ENCODE peak calls at places on chromosomes 13 and 19, in six cellular contexts. One of them, this sample, is unnamed.

GRCh38 chr13:74040200-74040599 is 94.0 kb downstream of the KLF12 start:
- DNase-seq in IMR-90: peak
- DNase-seq in H1: peak
- DNase-seq in H9: peak
- DNase-seq in mesendoderm: peak
- DNase-seq in mesenchymal stem cell: peak
- DNase-seq in this sample: peak

GRCh38 chr19:57708641-57709354 is at the start of gene ZNF154:
- DNase-seq in IMR-90: peak
- DNase-seq in H1: peak
- DNase-seq in H9: peak
- DNase-seq in mesendoderm: peak
- DNase-seq in mesenchymal stem cell: peak
- DNase-seq in this sample: peak

GRCh38 chr19:33374406-33374703 is 846 bp downstream of the CEBPG start:
- DNase-seq in IMR-90: peak
- DNase-seq in H1: no peak
- DNase-seq in H9: no peak
- DNase-seq in mesendoderm: peak
- DNase-seq in mesenchymal stem cell: peak
- DNase-seq in this sample: no peak

GRCh38 chr13:110331362-110331761 is 24.3 kb downstream of the COL4A2 start:
- DNase-seq in IMR-90: peak
- DNase-seq in H1: no peak
- DNase-seq in H9: no peak
- DNase-seq in mesendoderm: no peak
- DNase-seq in mesenchymal stem cell: no peak
- DNase-seq in this sample: no peak

GRCh38 chr19:41554902-41555301 is 21.1 kb upstream of the CEACAM21 start:
- DNase-seq in IMR-90: no peak
- DNase-seq in H1: no peak
- DNase-seq in H9: no peak
- DNase-seq in mesendoderm: no peak
- DNase-seq in mesenchymal stem cell: peak
- DNase-seq in this sample: no peak

GRCh38 chr13:41488124-41488523 is 30.8 kb downstream of the RGCC start:
- DNase-seq in IMR-90: no peak
- DNase-seq in H1: no peak
- DNase-seq in H9: no peak
- DNase-seq in mesendoderm: no peak
- DNase-seq in mesenchymal stem cell: no peak
- DNase-seq in this sample: no peak

GRCh38 chr19:35216026-35216832 is 12.3 kb downstream of the FAM187B start:
- DNase-seq in IMR-90: no peak
- DNase-seq in H1: no peak
- DNase-seq in H9: no peak
- DNase-seq in mesendoderm: no peak
- DNase-seq in mesenchymal stem cell: no peak
- DNase-seq in this sample: no peak

GRCh38 chr13:49248433-49249002 is 793 bp downstream of the CDADC1 start:
- DNase-seq in IMR-90: peak
- DNase-seq in H1: peak
- DNase-seq in H9: no peak
- DNase-seq in mesendoderm: no peak
- DNase-seq in mesenchymal stem cell: no peak
- DNase-seq in this sample: peak

GRCh38 chr13:50760751-50761150 is 82.7 kb downstream of the DLEU7 start:
- DNase-seq in IMR-90: no peak
- DNase-seq in H1: no peak
- DNase-seq in H9: no peak
- DNase-seq in mesendoderm: no peak
- DNase-seq in mesenchymal stem cell: no peak
- DNase-seq in this sample: no peak

GRCh38 chr13:98693756-98694155 is 58.7 kb downstream of the SLC15A1 start:
- DNase-seq in IMR-90: no peak
- DNase-seq in H1: no peak
- DNase-seq in H9: no peak
- DNase-seq in mesendoderm: peak
- DNase-seq in mesenchymal stem cell: no peak
- DNase-seq in this sample: no peak

DNA sequence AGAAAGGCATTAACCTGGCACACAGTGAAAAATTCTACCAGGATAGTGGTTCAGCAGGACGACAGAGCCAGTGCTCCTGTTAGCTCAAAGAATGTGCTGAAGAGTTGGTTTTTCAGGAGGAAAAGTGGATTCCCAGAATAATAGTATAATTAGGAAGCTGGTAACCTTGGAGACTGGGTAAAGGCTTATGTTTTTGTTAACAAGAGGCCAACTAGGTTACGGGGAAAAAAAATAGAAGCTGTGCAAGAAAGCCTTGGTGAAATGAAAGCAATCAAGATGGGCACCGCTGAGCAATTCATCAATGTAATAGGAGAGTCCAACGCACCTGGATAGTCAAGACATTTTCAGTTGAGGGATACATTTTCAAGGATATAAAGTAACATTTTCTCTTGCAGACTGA is 54.6 kb downstream of the SLC15A1 start:
- DNase-seq in IMR-90: no peak
- DNase-seq in H1: no peak
- DNase-seq in H9: no peak
- DNase-seq in mesendoderm: no peak
- DNase-seq in mesenchymal stem cell: no peak
- DNase-seq in this sample: no peak
- H2BK15ac ChIP-seq in IMR-90: no peak
- H2BK15ac ChIP-seq in H1: no peak
- H2BK15ac ChIP-seq in H9: no peak
- H2BK15ac ChIP-seq in mesendoderm: no peak
- H2BK15ac ChIP-seq in mesenchymal stem cell: no peak
- H2BK15ac ChIP-seq in this sample: no peak

DNA sequence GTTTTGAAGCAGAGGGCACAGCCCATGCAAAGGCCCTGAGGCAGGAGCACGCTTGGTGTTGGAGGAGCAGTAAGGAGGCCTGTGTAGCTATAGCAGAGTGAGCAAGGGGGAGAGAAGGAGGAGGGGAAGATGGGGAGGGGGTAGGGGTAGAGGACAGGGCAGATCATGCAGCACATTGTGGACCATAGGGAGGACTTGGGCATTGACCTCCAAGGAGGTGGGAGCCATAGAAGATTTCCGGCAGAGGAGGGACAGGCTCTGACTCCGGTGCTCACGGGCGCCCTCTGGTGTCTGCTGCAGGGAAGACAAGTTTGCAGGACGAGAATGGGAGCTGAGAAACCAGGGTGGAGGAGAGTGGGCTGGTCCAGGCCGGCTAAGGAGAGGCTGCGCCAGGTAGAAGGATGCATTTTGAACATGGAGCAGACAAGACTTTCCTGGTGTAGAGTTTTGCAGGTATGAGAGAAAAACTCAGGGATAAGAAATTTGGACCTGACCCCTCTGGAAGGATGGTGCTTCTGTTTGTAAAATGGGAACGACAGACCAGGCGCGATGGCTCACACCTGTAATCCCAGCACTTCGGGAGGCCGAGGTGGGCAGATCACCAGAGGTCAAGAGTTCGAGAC is 13.7 kb upstream of the CREB3L3 start:
- DNase-seq in IMR-90: peak
- DNase-seq in H1: peak
- DNase-seq in H9: peak
- DNase-seq in mesendoderm: peak
- DNase-seq in mesenchymal stem cell: peak
- DNase-seq in this sample: peak
- H3K27ac ChIP-seq in IMR-90: no peak
- H3K27ac ChIP-seq in H1: no peak
- H3K27ac ChIP-seq in H9: no peak
- H3K27ac ChIP-seq in mesendoderm: no peak
- H3K27ac ChIP-seq in mesenchymal stem cell: no peak
- H3K27ac ChIP-seq in this sample: no peak

DNA sequence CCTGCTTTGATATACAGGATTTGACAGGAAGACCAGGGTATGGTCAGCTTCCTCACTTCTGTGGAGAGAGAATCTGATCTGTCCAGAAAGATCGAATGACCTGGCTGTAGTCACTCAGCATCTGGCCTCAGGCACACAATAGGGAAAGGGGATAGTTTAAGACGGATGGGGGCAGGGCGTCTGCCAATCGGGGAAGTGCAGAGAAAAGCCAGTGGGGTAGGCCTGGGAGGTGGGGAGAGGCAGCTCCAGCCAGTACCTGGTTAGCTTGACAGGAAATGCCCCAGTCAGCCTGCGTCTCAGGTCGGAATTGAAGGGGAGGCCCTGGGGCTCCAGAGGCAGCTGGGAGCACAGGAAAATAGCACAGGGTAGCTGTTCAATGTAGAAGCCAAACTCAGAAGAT is 12.4 kb downstream of the ZNF444 start:
- DNase-seq in IMR-90: no peak
- DNase-seq in H1: peak
- DNase-seq in H9: peak
- DNase-seq in mesendoderm: peak
- DNase-seq in mesenchymal stem cell: no peak
- DNase-seq in this sample: no peak
- H2BK15ac ChIP-seq in IMR-90: no peak
- H2BK15ac ChIP-seq in H1: peak
- H2BK15ac ChIP-seq in H9: no peak
- H2BK15ac ChIP-seq in mesendoderm: no peak
- H2BK15ac ChIP-seq in mesenchymal stem cell: no peak
- H2BK15ac ChIP-seq in this sample: no peak

GRCh38 chr19:44960906-44961734 is 5.9 kb downstream of the CLPTM1 start:
- DNase-seq in IMR-90: no peak
- DNase-seq in H1: no peak
- DNase-seq in H9: no peak
- DNase-seq in mesendoderm: no peak
- DNase-seq in mesenchymal stem cell: no peak
- DNase-seq in this sample: no peak

GRCh38 chr19:44955500-44956439 is 590 bp downstream of the CLPTM1 start:
- DNase-seq in IMR-90: no peak
- DNase-seq in H1: no peak
- DNase-seq in H9: no peak
- DNase-seq in mesendoderm: no peak
- DNase-seq in mesenchymal stem cell: peak
- DNase-seq in this sample: no peak

GRCh38 chr19:44958090-44958489 is 2.9 kb downstream of the CLPTM1 start:
- DNase-seq in IMR-90: no peak
- DNase-seq in H1: no peak
- DNase-seq in H9: no peak
- DNase-seq in mesendoderm: no peak
- DNase-seq in mesenchymal stem cell: no peak
- DNase-seq in this sample: no peak

GRCh38 chr19:44961821-44962220 is 6.6 kb downstream of the CLPTM1 start:
- DNase-seq in IMR-90: no peak
- DNase-seq in H1: no peak
- DNase-seq in H9: no peak
- DNase-seq in mesendoderm: no peak
- DNase-seq in mesenchymal stem cell: no peak
- DNase-seq in this sample: no peak

GRCh38 chr19:44959691-44960090 is 4.5 kb downstream of the CLPTM1 start:
- DNase-seq in IMR-90: no peak
- DNase-seq in H1: no peak
- DNase-seq in H9: no peak
- DNase-seq in mesendoderm: peak
- DNase-seq in mesenchymal stem cell: no peak
- DNase-seq in this sample: no peak
- H3K27ac ChIP-seq in IMR-90: no peak
- H3K27ac ChIP-seq in H1: no peak
- H3K27ac ChIP-seq in H9: no peak
- H3K27ac ChIP-seq in mesendoderm: no peak
- H3K27ac ChIP-seq in mesenchymal stem cell: no peak
- H3K27ac ChIP-seq in this sample: no peak

GRCh38 chr13:32278456-32278855 is 36.7 kb downstream of the ZAR1L start:
- DNase-seq in IMR-90: peak
- DNase-seq in H1: no peak
- DNase-seq in H9: no peak
- DNase-seq in mesendoderm: peak
- DNase-seq in mesenchymal stem cell: peak
- DNase-seq in this sample: no peak
- H2BK15ac ChIP-seq in IMR-90: no peak
- H2BK15ac ChIP-seq in H1: no peak
- H2BK15ac ChIP-seq in H9: no peak
- H2BK15ac ChIP-seq in mesendoderm: no peak
- H2BK15ac ChIP-seq in mesenchymal stem cell: no peak
- H2BK15ac ChIP-seq in this sample: no peak